ENCODE peak calls at places on chromosomes 11 and 22, in six cellular contexts. One of them, this sample, is unnamed. For H3K27me3 and H3K36me3, the result is how much of the 10 kb centered on the place peaks cover.

GRCh38 chr11:96627379-96627778 is 237.6 kb downstream of the JRKL start:
- DNase-seq in CD8-positive, alpha-beta memory T cell: no peak
- DNase-seq in IMR-90: no peak
- DNase-seq in prostate gland: no peak
- DNase-seq in iPS DF 6.9: no peak
- DNase-seq in psoas muscle: no peak
- DNase-seq in this sample: no peak

GRCh38 chr11:2769409-2769778 is 69.6 kb upstream of the KCNQ1OT1 start:
- DNase-seq in CD8-positive, alpha-beta memory T cell: no peak
- DNase-seq in psoas muscle: no peak
- DNase-seq in prostate gland: no peak
- DNase-seq in iPS DF 6.9: no peak
- DNase-seq in IMR-90: no peak
- DNase-seq in this sample: no peak

GRCh38 chr11:2467695-2468055 is 22.9 kb downstream of the KCNQ1 start:
- DNase-seq in psoas muscle: no peak
- DNase-seq in prostate gland: no peak
- DNase-seq in IMR-90: no peak
- DNase-seq in iPS DF 6.9: no peak
- DNase-seq in CD8-positive, alpha-beta memory T cell: no peak
- DNase-seq in this sample: no peak

GRCh38 chr11:57219021-57219627 is 17.9 kb downstream of the APLNR start:
- DNase-seq in psoas muscle: no peak
- DNase-seq in prostate gland: no peak
- DNase-seq in IMR-90: peak
- DNase-seq in CD8-positive, alpha-beta memory T cell: no peak
- DNase-seq in iPS DF 6.9: no peak
- DNase-seq in this sample: no peak

GRCh38 chr11:45000918-45001317 is 50.2 kb upstream of the TP53I11 start:
- DNase-seq in prostate gland: no peak
- DNase-seq in psoas muscle: no peak
- DNase-seq in CD8-positive, alpha-beta memory T cell: no peak
- DNase-seq in iPS DF 6.9: no peak
- DNase-seq in IMR-90: no peak
- DNase-seq in this sample: no peak

GRCh38 chr11:114131366-114131963 is 72.0 kb downstream of the ZBTB16 start:
- DNase-seq in CD8-positive, alpha-beta memory T cell: no peak
- DNase-seq in iPS DF 6.9: no peak
- DNase-seq in psoas muscle: no peak
- DNase-seq in prostate gland: no peak
- DNase-seq in IMR-90: no peak
- DNase-seq in this sample: no peak

GRCh38 chr11:62922653-62923371 is 1.6 kb upstream of the CHRM1 start:
- DNase-seq in IMR-90: no peak
- DNase-seq in iPS DF 6.9: no peak
- DNase-seq in psoas muscle: peak
- DNase-seq in prostate gland: no peak
- DNase-seq in CD8-positive, alpha-beta memory T cell: no peak
- DNase-seq in this sample: no peak

GRCh38 chr22:35018995-35019394 is 47.0 kb upstream of the ISX start:
- DNase-seq in CD8-positive, alpha-beta memory T cell: no peak
- DNase-seq in psoas muscle: no peak
- DNase-seq in prostate gland: no peak
- DNase-seq in IMR-90: no peak
- DNase-seq in iPS DF 6.9: no peak
- DNase-seq in this sample: no peak

GRCh38 chr11:46727952-46728658 is 9.1 kb downstream of the F2 start:
- DNase-seq in CD8-positive, alpha-beta memory T cell: no peak
- DNase-seq in prostate gland: no peak
- DNase-seq in psoas muscle: no peak
- DNase-seq in iPS DF 6.9: no peak
- DNase-seq in IMR-90: no peak
- DNase-seq in this sample: no peak

GRCh38 chr11:69148806-69149205 is 6.9 kb upstream of the SMIM38 start:
- DNase-seq in psoas muscle: no peak
- DNase-seq in CD8-positive, alpha-beta memory T cell: no peak
- DNase-seq in IMR-90: no peak
- DNase-seq in iPS DF 6.9: no peak
- DNase-seq in prostate gland: no peak
- DNase-seq in this sample: no peak

GRCh38 chr11:62399172-62399867 is 19.5 kb upstream of the SCGB1A1 start:
- DNase-seq in psoas muscle: no peak
- DNase-seq in CD8-positive, alpha-beta memory T cell: no peak
- DNase-seq in iPS DF 6.9: no peak
- DNase-seq in IMR-90: no peak
- DNase-seq in prostate gland: no peak
- DNase-seq in this sample: no peak

GRCh38 chr22:31857247-31857646 is 87.1 kb upstream of the YWHAH start:
- DNase-seq in iPS DF 6.9: peak
- DNase-seq in IMR-90: no peak
- DNase-seq in CD8-positive, alpha-beta memory T cell: no peak
- DNase-seq in prostate gland: no peak
- DNase-seq in psoas muscle: no peak
- DNase-seq in this sample: no peak

GRCh38 chr11:117774553-117774952 is 22.5 kb downstream of the DSCAML1 start:
- DNase-seq in psoas muscle: no peak
- DNase-seq in iPS DF 6.9: no peak
- DNase-seq in IMR-90: no peak
- DNase-seq in CD8-positive, alpha-beta memory T cell: no peak
- DNase-seq in prostate gland: no peak
- DNase-seq in this sample: no peak

GRCh38 chr22:35357883-35358621 is 22.8 kb upstream of the HMOX1 start:
- DNase-seq in iPS DF 6.9: no peak
- DNase-seq in IMR-90: peak
- DNase-seq in CD8-positive, alpha-beta memory T cell: no peak
- DNase-seq in psoas muscle: no peak
- DNase-seq in prostate gland: no peak
- DNase-seq in this sample: no peak

GRCh38 chr11:126993599-126993998 is 7.0 kb downstream of the KIRREL3 start:
- DNase-seq in CD8-positive, alpha-beta memory T cell: no peak
- DNase-seq in psoas muscle: no peak
- DNase-seq in prostate gland: no peak
- DNase-seq in IMR-90: peak
- DNase-seq in iPS DF 6.9: no peak
- DNase-seq in this sample: no peak

GRCh38 chr11:46281374-46281831 is 3.9 kb downstream of the CREB3L1 start:
- DNase-seq in psoas muscle: no peak
- DNase-seq in iPS DF 6.9: no peak
- DNase-seq in prostate gland: peak
- DNase-seq in IMR-90: peak
- DNase-seq in CD8-positive, alpha-beta memory T cell: no peak
- DNase-seq in this sample: no peak

GRCh38 chr11:44955019-44955738 is 4.5 kb upstream of the TP53I11 start:
- DNase-seq in IMR-90: peak
- DNase-seq in prostate gland: no peak
- DNase-seq in iPS DF 6.9: no peak
- DNase-seq in psoas muscle: peak
- DNase-seq in CD8-positive, alpha-beta memory T cell: no peak
- DNase-seq in this sample: no peak

DNA sequence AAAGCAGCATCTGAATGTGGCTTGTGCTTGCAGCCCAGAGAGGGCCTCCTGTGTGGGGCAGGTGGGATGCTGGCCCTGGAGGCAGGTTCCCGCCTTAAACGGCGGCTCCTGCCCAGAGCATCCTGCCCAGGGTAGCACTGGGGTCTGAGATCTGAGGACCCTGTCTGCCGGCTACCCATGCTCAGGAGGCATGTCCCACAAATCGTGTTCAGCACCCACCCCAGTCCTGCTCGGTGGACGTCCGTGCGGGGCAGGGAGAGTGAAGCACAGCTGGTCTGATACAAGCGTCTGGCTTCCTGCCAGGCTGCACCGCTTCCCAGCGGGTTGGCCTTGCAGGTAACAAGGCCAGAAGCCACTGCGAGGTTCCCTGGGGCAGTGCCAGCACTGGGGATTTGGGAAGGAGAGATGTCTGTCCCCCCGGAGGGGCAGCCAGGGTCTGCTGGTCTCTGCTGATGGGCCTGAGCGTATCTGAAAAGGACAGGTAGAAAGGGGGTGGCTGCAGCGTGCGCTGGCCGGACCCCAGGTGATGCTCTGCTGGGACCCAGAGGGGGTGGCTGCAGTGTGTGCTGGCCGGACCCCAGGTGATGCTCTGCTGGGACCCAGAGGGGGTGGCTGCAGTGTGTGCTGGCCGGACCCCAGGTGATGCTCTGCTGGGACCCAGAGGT is 3.6 kb downstream of the TRABD start:
- DNase-seq in iPS DF 6.9: no peak
- DNase-seq in psoas muscle: peak
- DNase-seq in CD8-positive, alpha-beta memory T cell: no peak
- DNase-seq in IMR-90: no peak
- DNase-seq in prostate gland: no peak
- DNase-seq in this sample: no peak
- H3K4me3 ChIP-seq in iPS DF 6.9: no peak
- H3K4me3 ChIP-seq in psoas muscle: peak
- H3K4me3 ChIP-seq in CD8-positive, alpha-beta memory T cell: peak
- H3K4me3 ChIP-seq in IMR-90: no peak
- H3K4me3 ChIP-seq in prostate gland: no peak
- H3K4me3 ChIP-seq in this sample: no peak

DNA sequence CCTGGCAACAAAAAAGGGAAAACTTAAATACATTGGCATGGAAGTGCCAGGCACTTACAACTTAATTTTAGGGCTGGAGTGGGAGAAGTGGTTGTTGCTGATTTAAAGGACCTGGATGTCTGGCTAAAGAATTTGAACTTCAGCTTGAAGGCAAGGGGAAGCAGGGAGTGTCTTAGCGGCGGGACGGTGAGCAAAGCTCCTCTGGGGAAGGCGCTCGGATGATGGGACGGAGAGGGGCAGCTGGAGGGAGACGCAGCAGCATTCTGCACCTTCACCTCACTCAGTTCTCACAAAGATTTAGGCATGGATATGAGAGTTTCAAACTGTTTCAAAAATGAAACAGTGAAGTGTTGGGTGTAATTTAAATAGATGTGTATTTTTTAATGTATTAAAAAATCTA is 967.1 kb downstream of the BRD1 start:
- DNase-seq in iPS DF 6.9: no peak
- DNase-seq in psoas muscle: no peak
- DNase-seq in IMR-90: no peak
- DNase-seq in prostate gland: no peak
- DNase-seq in CD8-positive, alpha-beta memory T cell: no peak
- DNase-seq in this sample: no peak
- H3K27me3 ChIP-seq in iPS DF 6.9: under half
- H3K27me3 ChIP-seq in psoas muscle: under half
- H3K27me3 ChIP-seq in IMR-90: under half
- H3K27me3 ChIP-seq in prostate gland: under half
- H3K27me3 ChIP-seq in CD8-positive, alpha-beta memory T cell: under half
- H3K27me3 ChIP-seq in this sample: under half

GRCh38 chr22:29684244-29684643 is 35.6 kb upstream of the CABP7 start:
- DNase-seq in CD8-positive, alpha-beta memory T cell: no peak
- DNase-seq in psoas muscle: no peak
- DNase-seq in IMR-90: no peak
- DNase-seq in iPS DF 6.9: no peak
- DNase-seq in prostate gland: no peak
- DNase-seq in this sample: no peak
- H3K36me3 ChIP-seq in CD8-positive, alpha-beta memory T cell: under half
- H3K36me3 ChIP-seq in psoas muscle: under half
- H3K36me3 ChIP-seq in IMR-90: under half
- H3K36me3 ChIP-seq in iPS DF 6.9: under half
- H3K36me3 ChIP-seq in prostate gland: under half
- H3K36me3 ChIP-seq in this sample: under half

DNA sequence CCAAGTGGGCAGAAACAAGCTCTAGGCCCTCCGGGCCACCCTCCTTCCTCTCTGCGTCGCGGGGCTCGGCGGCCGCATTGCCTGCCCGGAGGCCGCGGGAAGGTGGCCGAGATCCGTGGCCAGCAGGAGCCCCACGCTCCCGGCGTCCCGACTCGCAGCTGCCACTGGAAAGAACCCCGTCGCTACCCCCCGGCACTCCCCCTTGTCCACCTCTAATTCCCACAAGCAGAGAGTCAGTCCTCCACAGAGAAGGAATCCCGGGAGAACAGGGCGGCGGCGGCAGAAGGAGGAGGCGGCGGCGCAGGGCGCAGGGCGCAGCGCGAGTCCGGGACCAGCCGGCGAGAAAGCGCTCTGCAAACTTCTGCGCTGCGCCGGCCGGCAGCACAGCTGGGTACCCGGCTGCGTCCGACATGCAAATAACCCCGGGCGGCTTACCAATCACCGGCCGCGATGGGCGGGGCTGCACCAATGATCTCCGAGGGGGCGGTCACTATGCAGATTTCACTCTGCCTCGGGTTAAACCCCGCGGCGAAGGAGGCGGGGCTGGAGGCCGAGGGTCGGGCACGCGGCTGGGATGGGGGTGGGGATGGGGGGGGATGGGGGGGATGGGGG is at the start of gene ABTB2:
- DNase-seq in CD8-positive, alpha-beta memory T cell: peak
- DNase-seq in iPS DF 6.9: peak
- DNase-seq in psoas muscle: peak
- DNase-seq in prostate gland: peak
- DNase-seq in IMR-90: peak
- DNase-seq in this sample: peak
- H3K4me3 ChIP-seq in CD8-positive, alpha-beta memory T cell: peak
- H3K4me3 ChIP-seq in iPS DF 6.9: peak
- H3K4me3 ChIP-seq in psoas muscle: peak
- H3K4me3 ChIP-seq in prostate gland: peak
- H3K4me3 ChIP-seq in IMR-90: peak
- H3K4me3 ChIP-seq in this sample: peak

DNA sequence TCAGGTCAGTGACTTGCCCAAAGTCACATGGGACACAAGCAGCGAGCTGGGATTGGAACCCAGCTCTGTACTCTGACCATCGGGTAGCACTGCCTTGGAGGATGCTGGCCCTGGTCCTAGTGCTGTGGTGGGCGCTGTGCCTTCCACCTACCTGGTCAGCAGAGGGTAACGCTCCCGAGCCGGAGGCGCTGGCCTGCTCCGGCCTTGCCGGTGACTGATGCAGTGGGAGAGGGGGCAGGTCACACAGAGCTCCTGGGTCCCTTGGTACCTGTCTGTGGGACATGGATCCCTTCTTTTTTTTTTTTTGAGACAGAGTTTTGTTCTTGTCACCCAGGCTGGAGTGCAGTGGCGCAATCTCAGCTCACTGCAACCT is 43.0 kb downstream of the CACNA1I start:
- DNase-seq in IMR-90: no peak
- DNase-seq in CD8-positive, alpha-beta memory T cell: no peak
- DNase-seq in psoas muscle: no peak
- DNase-seq in iPS DF 6.9: no peak
- DNase-seq in prostate gland: no peak
- DNase-seq in this sample: no peak
- H3K27me3 ChIP-seq in IMR-90: half or more
- H3K27me3 ChIP-seq in CD8-positive, alpha-beta memory T cell: under half
- H3K27me3 ChIP-seq in psoas muscle: under half
- H3K27me3 ChIP-seq in iPS DF 6.9: under half
- H3K27me3 ChIP-seq in prostate gland: under half
- H3K27me3 ChIP-seq in this sample: under half

GRCh38 chr22:20402960-20403778 is 9.2 kb downstream of the ZNF74 start:
- DNase-seq in iPS DF 6.9: no peak
- DNase-seq in IMR-90: no peak
- DNase-seq in CD8-positive, alpha-beta memory T cell: no peak
- DNase-seq in prostate gland: no peak
- DNase-seq in psoas muscle: no peak
- DNase-seq in this sample: no peak
- H3K36me3 ChIP-seq in iPS DF 6.9: under half
- H3K36me3 ChIP-seq in IMR-90: under half
- H3K36me3 ChIP-seq in CD8-positive, alpha-beta memory T cell: under half
- H3K36me3 ChIP-seq in prostate gland: under half
- H3K36me3 ChIP-seq in psoas muscle: under half
- H3K36me3 ChIP-seq in this sample: under half

GRCh38 chr11:6259638-6260019 is at the start of gene CCKBR:
- DNase-seq in psoas muscle: no peak
- DNase-seq in iPS DF 6.9: no peak
- DNase-seq in prostate gland: no peak
- DNase-seq in IMR-90: no peak
- DNase-seq in CD8-positive, alpha-beta memory T cell: peak
- DNase-seq in this sample: peak
- H3K4me3 ChIP-seq in psoas muscle: peak
- H3K4me3 ChIP-seq in iPS DF 6.9: peak
- H3K4me3 ChIP-seq in prostate gland: peak
- H3K4me3 ChIP-seq in IMR-90: no peak
- H3K4me3 ChIP-seq in CD8-positive, alpha-beta memory T cell: peak
- H3K4me3 ChIP-seq in this sample: peak

GRCh38 chr11:70647188-70648166 is 249.1 kb downstream of the CTTN start:
- DNase-seq in iPS DF 6.9: no peak
- DNase-seq in IMR-90: no peak
- DNase-seq in prostate gland: no peak
- DNase-seq in CD8-positive, alpha-beta memory T cell: no peak
- DNase-seq in psoas muscle: no peak
- DNase-seq in this sample: no peak
- H3K27me3 ChIP-seq in iPS DF 6.9: under half
- H3K27me3 ChIP-seq in IMR-90: under half
- H3K27me3 ChIP-seq in prostate gland: under half
- H3K27me3 ChIP-seq in CD8-positive, alpha-beta memory T cell: under half
- H3K27me3 ChIP-seq in psoas muscle: under half
- H3K27me3 ChIP-seq in this sample: under half

This sample was measured in effector memory CD4-positive, alpha-beta T cell.